ENCODE peak calls at places on chromosomes 4 and X, in ten cellular contexts. One of them, this sample, is unnamed. For H3K4me1, the result is how much of the 10 kb centered on the place peaks cover.

GRCh38 chr4:82711158-82711785 is 87.3 kb downstream of the SCD5 start:
- DNase-seq in MM.1S: no peak
- DNase-seq in lung: no peak
- DNase-seq in A673: no peak
- DNase-seq in cardiac muscle cell: no peak
- DNase-seq in psoas muscle: no peak
- DNase-seq in left lung: no peak
- DNase-seq in thoracic aorta: no peak
- DNase-seq in astrocyte: no peak
- DNase-seq in ascending aorta: no peak
- DNase-seq in this sample: peak

GRCh38 chr4:97656034-97656720 is 487.1 kb downstream of the STPG2 start:
- DNase-seq in cardiac muscle cell: peak
- DNase-seq in astrocyte: peak
- DNase-seq in lung: no peak
- DNase-seq in left lung: no peak
- DNase-seq in thoracic aorta: no peak
- DNase-seq in ascending aorta: no peak
- DNase-seq in A673: no peak
- DNase-seq in MM.1S: no peak
- DNase-seq in psoas muscle: no peak
- DNase-seq in this sample: no peak

GRCh38 chr4:183398298-183399129 is 45.9 kb upstream of the CDKN2AIP start:
- DNase-seq in A673: peak
- DNase-seq in cardiac muscle cell: peak
- DNase-seq in ascending aorta: peak
- DNase-seq in astrocyte: peak
- DNase-seq in lung: peak
- DNase-seq in MM.1S: peak
- DNase-seq in thoracic aorta: no peak
- DNase-seq in left lung: peak
- DNase-seq in psoas muscle: peak
- DNase-seq in this sample: peak

GRCh38 chr4:7491915-7492314 is 57.2 kb upstream of the PSAPL1 start:
- DNase-seq in psoas muscle: no peak
- DNase-seq in thoracic aorta: no peak
- DNase-seq in MM.1S: no peak
- DNase-seq in lung: no peak
- DNase-seq in left lung: no peak
- DNase-seq in ascending aorta: no peak
- DNase-seq in cardiac muscle cell: no peak
- DNase-seq in astrocyte: no peak
- DNase-seq in A673: no peak
- DNase-seq in this sample: no peak

GRCh38 chrX:133939655-133940054 is 45.7 kb downstream of the GPC3 start:
- DNase-seq in cardiac muscle cell: no peak
- DNase-seq in MM.1S: no peak
- DNase-seq in A673: peak
- DNase-seq in left lung: no peak
- DNase-seq in thoracic aorta: no peak
- DNase-seq in psoas muscle: no peak
- DNase-seq in astrocyte: no peak
- DNase-seq in ascending aorta: no peak
- DNase-seq in lung: no peak
- DNase-seq in this sample: no peak

GRCh38 chr4:38949416-38950051 is 81.9 kb downstream of the FAM114A1 start:
- DNase-seq in cardiac muscle cell: no peak
- DNase-seq in astrocyte: peak
- DNase-seq in psoas muscle: no peak
- DNase-seq in thoracic aorta: no peak
- DNase-seq in MM.1S: peak
- DNase-seq in A673: no peak
- DNase-seq in lung: no peak
- DNase-seq in left lung: no peak
- DNase-seq in ascending aorta: no peak
- DNase-seq in this sample: no peak

GRCh38 chr4:128107766-128108165 is 46.7 kb downstream of the LARP1B start:
- DNase-seq in thoracic aorta: no peak
- DNase-seq in A673: no peak
- DNase-seq in lung: no peak
- DNase-seq in MM.1S: no peak
- DNase-seq in cardiac muscle cell: no peak
- DNase-seq in astrocyte: peak
- DNase-seq in left lung: no peak
- DNase-seq in psoas muscle: no peak
- DNase-seq in ascending aorta: no peak
- DNase-seq in this sample: no peak

GRCh38 chr4:15420642-15421041 is 7.2 kb upstream of the C1QTNF7 start:
- DNase-seq in cardiac muscle cell: peak
- DNase-seq in ascending aorta: no peak
- DNase-seq in left lung: no peak
- DNase-seq in astrocyte: peak
- DNase-seq in lung: no peak
- DNase-seq in psoas muscle: no peak
- DNase-seq in thoracic aorta: no peak
- DNase-seq in A673: no peak
- DNase-seq in MM.1S: no peak
- DNase-seq in this sample: no peak

GRCh38 chrX:95505721-95506120 is 1178.9 kb upstream of the DIAPH2 start:
- DNase-seq in thoracic aorta: no peak
- DNase-seq in A673: peak
- DNase-seq in ascending aorta: no peak
- DNase-seq in cardiac muscle cell: no peak
- DNase-seq in psoas muscle: no peak
- DNase-seq in lung: no peak
- DNase-seq in astrocyte: no peak
- DNase-seq in MM.1S: peak
- DNase-seq in left lung: no peak
- DNase-seq in this sample: peak

GRCh38 chrX:130770615-130771014 is 132.4 kb downstream of the ENOX2 start:
- DNase-seq in A673: peak
- DNase-seq in lung: no peak
- DNase-seq in psoas muscle: no peak
- DNase-seq in MM.1S: no peak
- DNase-seq in ascending aorta: no peak
- DNase-seq in left lung: no peak
- DNase-seq in thoracic aorta: no peak
- DNase-seq in astrocyte: peak
- DNase-seq in cardiac muscle cell: peak
- DNase-seq in this sample: no peak

GRCh38 chrX:30713061-30713525 is 59.9 kb downstream of the GK start:
- DNase-seq in A673: peak
- DNase-seq in lung: peak
- DNase-seq in left lung: peak
- DNase-seq in ascending aorta: peak
- DNase-seq in astrocyte: peak
- DNase-seq in psoas muscle: no peak
- DNase-seq in MM.1S: peak
- DNase-seq in cardiac muscle cell: peak
- DNase-seq in thoracic aorta: no peak
- DNase-seq in this sample: peak

GRCh38 chr4:164956766-164957643 is 20.5 kb downstream of the TRIM61 start:
- DNase-seq in A673: peak
- DNase-seq in MM.1S: peak
- DNase-seq in thoracic aorta: no peak
- DNase-seq in psoas muscle: peak
- DNase-seq in lung: peak
- DNase-seq in ascending aorta: peak
- DNase-seq in left lung: peak
- DNase-seq in astrocyte: peak
- DNase-seq in cardiac muscle cell: peak
- DNase-seq in this sample: peak

GRCh38 chr4:1573830-1574459 is 110.2 kb downstream of the FAM53A start:
- DNase-seq in thoracic aorta: no peak
- DNase-seq in lung: no peak
- DNase-seq in astrocyte: no peak
- DNase-seq in psoas muscle: peak
- DNase-seq in A673: peak
- DNase-seq in left lung: no peak
- DNase-seq in cardiac muscle cell: no peak
- DNase-seq in MM.1S: no peak
- DNase-seq in ascending aorta: no peak
- DNase-seq in this sample: peak
- H3K4me1 ChIP-seq in thoracic aorta: under half
- H3K4me1 ChIP-seq in lung: under half
- H3K4me1 ChIP-seq in astrocyte: under half
- H3K4me1 ChIP-seq in psoas muscle: under half
- H3K4me1 ChIP-seq in A673: under half
- H3K4me1 ChIP-seq in left lung: under half
- H3K4me1 ChIP-seq in cardiac muscle cell: under half
- H3K4me1 ChIP-seq in MM.1S: under half
- H3K4me1 ChIP-seq in ascending aorta: under half
- H3K4me1 ChIP-seq in this sample: under half

GRCh38 chr4:61740950-61741638 is 541.0 kb downstream of the ADGRL3 start:
- DNase-seq in MM.1S: peak
- DNase-seq in thoracic aorta: no peak
- DNase-seq in lung: no peak
- DNase-seq in A673: no peak
- DNase-seq in psoas muscle: no peak
- DNase-seq in left lung: no peak
- DNase-seq in ascending aorta: no peak
- DNase-seq in cardiac muscle cell: peak
- DNase-seq in astrocyte: no peak
- DNase-seq in this sample: peak
- TF ChIP-seq CTCF in MM.1S: no peak
- TF ChIP-seq CTCF in thoracic aorta: peak
- TF ChIP-seq CTCF in lung: no peak
- TF ChIP-seq CTCF in A673: no peak
- TF ChIP-seq CTCF in psoas muscle: no peak
- TF ChIP-seq CTCF in left lung: no peak
- TF ChIP-seq CTCF in ascending aorta: peak
- TF ChIP-seq CTCF in cardiac muscle cell: no peak
- TF ChIP-seq CTCF in astrocyte: no peak
- TF ChIP-seq CTCF in this sample: no peak

DNA sequence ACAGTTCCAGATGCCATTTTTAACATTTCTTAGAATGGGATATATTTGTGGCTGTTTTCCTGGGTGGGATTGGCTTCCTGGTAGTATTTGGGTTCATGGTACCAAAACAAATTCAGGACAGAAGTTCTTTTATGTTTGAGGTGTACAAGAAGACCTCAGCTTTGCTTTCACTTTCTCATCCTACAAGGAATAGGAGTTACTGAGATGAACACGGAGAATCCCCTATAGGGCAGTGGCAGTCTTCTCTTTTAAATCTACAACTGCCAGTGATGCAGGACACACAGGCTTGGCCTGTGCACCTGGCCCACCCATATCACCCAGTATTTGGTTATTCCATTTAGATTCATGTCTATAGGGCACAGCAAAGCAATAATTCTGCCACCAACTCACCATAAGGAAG is 35.2 kb downstream of the SLC10A7 start:
- DNase-seq in thoracic aorta: no peak
- DNase-seq in MM.1S: no peak
- DNase-seq in left lung: no peak
- DNase-seq in psoas muscle: no peak
- DNase-seq in ascending aorta: no peak
- DNase-seq in cardiac muscle cell: no peak
- DNase-seq in astrocyte: no peak
- DNase-seq in A673: no peak
- DNase-seq in lung: no peak
- DNase-seq in this sample: no peak
- H3K4me1 ChIP-seq in thoracic aorta: under half
- H3K4me1 ChIP-seq in MM.1S: under half
- H3K4me1 ChIP-seq in left lung: under half
- H3K4me1 ChIP-seq in psoas muscle: under half
- H3K4me1 ChIP-seq in ascending aorta: under half
- H3K4me1 ChIP-seq in cardiac muscle cell: under half
- H3K4me1 ChIP-seq in astrocyte: under half
- H3K4me1 ChIP-seq in A673: half or more
- H3K4me1 ChIP-seq in lung: under half
- H3K4me1 ChIP-seq in this sample: under half

GRCh38 chr4:141220655-141221605 is at the start of gene ZNF330:
- DNase-seq in astrocyte: peak
- DNase-seq in A673: peak
- DNase-seq in ascending aorta: peak
- DNase-seq in MM.1S: peak
- DNase-seq in cardiac muscle cell: peak
- DNase-seq in lung: peak
- DNase-seq in left lung: peak
- DNase-seq in thoracic aorta: peak
- DNase-seq in psoas muscle: peak
- DNase-seq in this sample: peak
- TF ChIP-seq CTCF in astrocyte: peak
- TF ChIP-seq CTCF in A673: peak
- TF ChIP-seq CTCF in ascending aorta: peak
- TF ChIP-seq CTCF in MM.1S: peak
- TF ChIP-seq CTCF in cardiac muscle cell: peak
- TF ChIP-seq CTCF in lung: no peak
- TF ChIP-seq CTCF in left lung: no peak
- TF ChIP-seq CTCF in thoracic aorta: no peak
- TF ChIP-seq CTCF in psoas muscle: peak
- TF ChIP-seq CTCF in this sample: peak

This sample was measured in endodermal cell.